ENCODE peak calls at places on chromosomes 13 and 19, in four cellular contexts. L is epithelial cell of esophagus, P is ascending aorta, M is GM10248. U is an unnamed sample.

GRCh38 chr13:49615844-49616687 is 12.2 kb upstream of the ARL11 start:
- DNase-seq in M (no peak), L (no peak), P (no peak), U (no peak)

GRCh38 chr13:60727140-60727539 is 330.1 kb downstream of the TDRD3 start:
- DNase-seq in M (no peak), L (peak; percentile 5), P (no peak), U (no peak)

GRCh38 chr19:14654786-14655185 is 19.9 kb downstream of the ADGRE3 start:
- DNase-seq in L (no peak), P (no peak), M (no peak), U (no peak)

GRCh38 chr19:28553764-28554163 is 659.2 kb downstream of the UQCRFS1 start:
- DNase-seq in P (no peak), M (no peak), L (no peak), U (no peak)

GRCh38 chr19:55156202-55157063 is 1.1 kb downstream of the TNNI3 start:
- DNase-seq in L (peak; percentile 49), P (no peak), M (peak; percentile 62), U (peak; percentile 93)

GRCh38 chr19:24065865-24066604 is 21.0 kb upstream of the ZNF254 start:
- DNase-seq in P (no peak), L (no peak), M (no peak), U (no peak)

GRCh38 chr19:48878219-48879024 is 6.2 kb downstream of the PPP1R15A start:
- DNase-seq in M (no peak), L (no peak), P (peak; percentile 68), U (no peak)

GRCh38 chr13:106099765-106100164 is 435.7 kb downstream of the EFNB2 start:
- DNase-seq in L (no peak), M (no peak), P (no peak), U (no peak)

GRCh38 chr19:12838182-12838890 is at the start of gene MAST1:
- DNase-seq in M (peak; percentile 86), P (no peak), L (peak; percentile 56), U (peak; percentile 81)

GRCh38 chr13:110617326-110618072 is 2.2 kb downstream of the NAXD start:
- DNase-seq in P (no peak), L (peak; percentile 66), M (no peak), U (no peak)

GRCh38 chr19:7550987-7551761 is 15.7 kb downstream of the PNPLA6 start:
- DNase-seq in M (peak; percentile 56), L (peak; percentile 60), P (no peak), U (peak; percentile 83)

GRCh38 chr13:23980160-23980551 is 82.9 kb upstream of the C1QTNF9B start:
- DNase-seq in M (peak; percentile 93), L (peak; percentile 67), P (peak; percentile 50), U (peak; percentile 96)

GRCh38 chr13:76116931-76117330 is 480.8 kb downstream of the LMO7 start:
- DNase-seq in M (no peak), L (no peak), P (no peak), U (no peak)

GRCh38 chr13:69565334-69565733 is 542.3 kb upstream of the ATXN8OS start:
- DNase-seq in M (peak; percentile 13), L (peak; percentile 76), P (no peak), U (peak; percentile 5)

GRCh38 chr13:95677564-95678386 is 836 bp downstream of the DNAJC3 start:
- DNase-seq in M (no peak), P (no peak), L (peak; percentile 32), U (no peak)

GRCh38 chr19:409515-410242 is 732 bp upstream of the C2CD4C start:
- DNase-seq in M (no peak), L (no peak), P (no peak), U (no peak)

GRCh38 chr13:28636677-28637317 is 22.1 kb upstream of the POMP start:
- DNase-seq in L (peak; percentile 76), P (no peak), M (peak; percentile 50), U (peak; percentile 49)

GRCh38 chr19:30781519-30781918 is 409.3 kb downstream of the ZNF536 start:
- DNase-seq in L (no peak), P (no peak), M (no peak), U (no peak)

GRCh38 chr13:21826214-21827015 is 155.5 kb downstream of the FGF9 start:
- DNase-seq in M (no peak), L (no peak), P (no peak), U (no peak)

GRCh38 chr13:113802090-113802531 is 43.1 kb downstream of the TMEM255B start:
- DNase-seq in P (no peak), L (peak; percentile 29), M (no peak), U (peak; percentile 75)

DNA sequence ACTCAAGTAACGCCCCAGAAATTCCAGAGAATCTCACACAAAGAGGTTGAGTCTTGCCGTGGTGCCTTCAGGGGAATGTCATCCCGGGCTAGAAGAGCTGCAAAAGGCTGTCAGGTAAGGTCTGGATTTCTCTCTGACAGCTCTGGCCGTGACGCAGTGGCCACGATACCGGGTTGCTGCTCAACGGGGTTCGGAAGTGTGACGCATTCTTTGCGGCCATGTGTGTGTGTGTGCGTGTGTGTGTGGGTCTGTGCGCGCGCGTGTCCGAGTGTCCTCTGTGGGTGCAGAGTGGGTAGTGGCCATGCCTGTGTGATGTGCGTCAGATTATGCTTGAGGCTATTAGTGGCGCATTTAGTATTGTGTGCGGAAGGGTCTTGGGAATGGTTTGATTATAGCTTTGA is 306 bp downstream of the ZNF540 start:
- DNase-seq in M (no peak), P (peak; percentile 62), L (peak; percentile 78), U (peak; percentile 36)
- TF ChIP-seq CTCF in M (no peak), P (no peak), L (no peak), U (no peak)

GRCh38 chr19:46173886-46174475 is 25.9 kb downstream of the IGFL2 start:
- DNase-seq in L (peak; percentile 23), M (no peak), P (no peak), U (no peak)
- TF ChIP-seq CTCF in L (no peak), M (no peak), P (no peak), U (no peak)

GRCh38 chr19:35236638-35237400 is 8.3 kb upstream of the FAM187B start:
- DNase-seq in M (no peak), P (no peak), L (peak; percentile 25), U (no peak)
- TF ChIP-seq CTCF in M (peak; percentile 37), P (no peak), L (peak; percentile 18), U (no peak)

GRCh38 chr19:20287070-20287469 is 120.1 kb downstream of the ZNF486 start:
- DNase-seq in L (no peak), P (no peak), M (no peak), U (no peak)
- TF ChIP-seq CTCF in L (no peak), P (no peak), M (no peak), U (no peak)

DNA sequence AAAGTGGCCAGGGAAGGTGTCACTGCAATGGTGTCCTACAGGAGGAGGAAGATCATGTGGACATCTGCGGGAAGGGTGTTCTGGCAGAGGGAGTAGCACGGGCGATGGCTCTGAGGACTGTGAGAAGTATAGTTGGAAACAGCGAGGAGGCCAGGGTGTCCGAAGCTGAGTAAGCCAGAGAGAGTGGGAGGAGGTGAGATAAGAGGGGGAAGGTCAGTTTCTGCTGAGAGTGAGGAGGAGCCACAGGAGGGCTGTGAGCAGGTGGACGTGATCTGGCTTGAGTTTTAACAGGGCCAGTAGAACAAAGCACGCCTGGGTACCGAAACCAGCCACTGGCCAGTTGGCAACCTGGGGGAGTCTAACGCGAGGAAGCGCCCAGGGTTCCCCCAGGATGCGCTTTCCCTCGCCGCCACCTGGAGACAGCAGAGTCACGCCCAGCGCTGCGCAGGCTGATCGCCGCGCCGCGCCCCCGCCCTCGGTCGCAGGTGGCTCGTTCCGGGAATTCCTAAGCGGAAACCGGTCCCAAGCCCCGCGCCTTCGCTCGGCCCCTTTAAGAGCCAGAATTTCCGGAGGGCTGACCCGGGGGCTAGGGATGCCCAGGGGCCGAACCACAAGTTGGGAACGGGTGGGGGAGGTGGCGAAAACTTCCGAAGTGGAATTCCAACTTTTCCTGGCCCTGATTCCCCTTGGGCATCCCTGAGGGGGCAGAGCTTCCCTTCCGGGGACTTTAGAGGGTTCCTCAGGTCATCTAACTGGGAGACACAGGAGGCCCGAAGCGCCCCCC is 1.1 kb upstream of the LSR start:
- DNase-seq in L (peak; percentile 92), P (no peak), M (peak; percentile 82), U (peak; percentile 85)
- TF ChIP-seq CTCF in L (peak; percentile 62), P (peak; percentile 40), M (peak; percentile 52), U (peak; percentile 46)

GRCh38 chr13:56558698-56559320 is 581.9 kb upstream of the PRR20A start:
- DNase-seq in P (no peak), L (peak; percentile 62), M (no peak), U (no peak)

GRCh38 chr13:56561327-56561726 is 579.4 kb upstream of the PRR20A start:
- DNase-seq in L (peak; percentile 54), P (no peak), M (no peak), U (no peak)
- TF ChIP-seq CTCF in L (peak; percentile 64), P (no peak), M (no peak), U (no peak)

GRCh38 chr19:45638930-45639729 is at the start of gene EML2:
- DNase-seq in M (peak; percentile 72), L (peak; percentile 47), P (no peak), U (peak; percentile 83)
- TF ChIP-seq CTCF in M (peak; percentile 50), L (peak; percentile 34), P (no peak), U (peak; percentile 15)

GRCh38 chr19:6249296-6249695 is 30.5 kb downstream of the MLLT1 start:
- DNase-seq in M (no peak), P (no peak), L (no peak), U (no peak)
- TF ChIP-seq CTCF in M (no peak), P (no peak), L (no peak), U (no peak)

U was measured in nephron progenitor cell.